ENCODE peak calls at places on chromosomes 12 and 14, in seven cellular contexts. M, B, S, Y, U, A and Q are unnamed samples.
A peak's percentile ranks its signal among the peaks of the same experiment; 100 is the strongest.

GRCh38 chr14:68633131-68633991 is 159.5 kb downstream of the ZFP36L1 start:
- DNase-seq in M (peak; percentile 38), B (no peak), S (no peak), Y (no peak), U (no peak), A (no peak), Q (no peak)

GRCh38 chr12:104615048-104615561 is 158.4 kb downstream of the CHST11 start:
- DNase-seq in M (no peak), B (no peak), S (no peak), Y (no peak), U (no peak), A (no peak), Q (no peak)

GRCh38 chr12:31220633-31221565 is 105.1 kb downstream of the SINHCAF start:
- DNase-seq in M (no peak), B (peak; percentile 17), S (no peak), Y (no peak), U (no peak), A (no peak), Q (peak; percentile 25)

GRCh38 chr14:26765768-26766550 is 168.1 kb upstream of the NOVA1 start:
- DNase-seq in M (no peak), B (peak; percentile 69), S (no peak), Y (no peak), U (no peak), A (no peak), Q (peak; percentile 81)

GRCh38 chr14:46988312-46988711 is 336.7 kb upstream of the RPL10L start:
- DNase-seq in M (no peak), B (no peak), S (no peak), Y (no peak), U (no peak), A (no peak), Q (no peak)

GRCh38 chr14:94383777-94384176 is 4.6 kb downstream of the SERPINA1 start:
- DNase-seq in M (peak; percentile 32), B (no peak), S (no peak), Y (no peak), U (no peak), A (no peak), Q (no peak)

GRCh38 chr12:55996201-55996714 is 818 bp upstream of the SUOX start:
- DNase-seq in M (peak; percentile 57), B (peak; percentile 62), S (no peak), Y (peak; percentile 84), U (no peak), A (peak; percentile 67), Q (peak; percentile 77)

GRCh38 chr12:131628766-131629448 is 82.0 kb upstream of the SFSWAP start:
- DNase-seq in M (no peak), B (no peak), S (no peak), Y (no peak), U (no peak), A (no peak), Q (no peak)

GRCh38 chr12:15050664-15051063 is 77.8 kb downstream of the PDE6H start:
- DNase-seq in M (no peak), B (no peak), S (no peak), Y (no peak), U (no peak), A (no peak), Q (no peak)

GRCh38 chr14:98466807-98467206 is 805.2 kb downstream of the BCL11B start:
- DNase-seq in M (no peak), B (no peak), S (no peak), Y (no peak), U (no peak), A (no peak), Q (no peak)

GRCh38 chr14:22520235-22520634 is 68.8 kb downstream of the DAD1 start:
- DNase-seq in M (no peak), B (peak; percentile 83), S (no peak), Y (peak; percentile 61), U (no peak), A (no peak), Q (no peak)

GRCh38 chr12:93351726-93352125 is 26.0 kb upstream of the NUDT4 start:
- DNase-seq in M (no peak), B (no peak), S (no peak), Y (no peak), U (no peak), A (no peak), Q (no peak)

GRCh38 chr12:54053625-54054441 is at the start of gene HOXC4:
- DNase-seq in M (no peak), B (peak; percentile 1), S (no peak), Y (no peak), U (no peak), A (no peak), Q (peak; percentile 63)

GRCh38 chr12:3122841-3123678 is 45.9 kb downstream of the TSPAN9 start:
- DNase-seq in M (no peak), B (peak; percentile 75), S (no peak), Y (no peak), U (no peak), A (no peak), Q (no peak)

GRCh38 chr14:87430810-87431209 is 562.2 kb downstream of the GALC start:
- DNase-seq in M (no peak), B (peak; percentile 75), S (no peak), Y (no peak), U (no peak), A (peak; percentile 21), Q (peak; percentile 1)

GRCh38 chr14:91005716-91006115 is 54.7 kb downstream of the RPS6KA5 start:
- DNase-seq in M (no peak), B (no peak), S (peak; percentile 15), Y (no peak), U (no peak), A (no peak), Q (no peak)

GRCh38 chr12:82593143-82593542 is 93.6 kb upstream of the TMTC2 start:
- DNase-seq in M (no peak), B (no peak), S (no peak), Y (no peak), U (peak; percentile 36), A (no peak), Q (no peak)

GRCh38 chr12:6928703-6929407 is 1.1 kb downstream of the ATN1 start:
- DNase-seq in M (no peak), B (no peak), S (no peak), Y (no peak), U (no peak), A (no peak), Q (no peak)

GRCh38 chr12:43648636-43649035 is 96.6 kb upstream of the ADAMTS20 start:
- DNase-seq in M (no peak), B (no peak), S (no peak), Y (no peak), U (no peak), A (no peak), Q (no peak)
- TF ChIP-seq CEBPB in M (no peak), B (no peak), S (no peak), Y (no peak), U (no peak), A (no peak), Q (no peak)

DNA sequence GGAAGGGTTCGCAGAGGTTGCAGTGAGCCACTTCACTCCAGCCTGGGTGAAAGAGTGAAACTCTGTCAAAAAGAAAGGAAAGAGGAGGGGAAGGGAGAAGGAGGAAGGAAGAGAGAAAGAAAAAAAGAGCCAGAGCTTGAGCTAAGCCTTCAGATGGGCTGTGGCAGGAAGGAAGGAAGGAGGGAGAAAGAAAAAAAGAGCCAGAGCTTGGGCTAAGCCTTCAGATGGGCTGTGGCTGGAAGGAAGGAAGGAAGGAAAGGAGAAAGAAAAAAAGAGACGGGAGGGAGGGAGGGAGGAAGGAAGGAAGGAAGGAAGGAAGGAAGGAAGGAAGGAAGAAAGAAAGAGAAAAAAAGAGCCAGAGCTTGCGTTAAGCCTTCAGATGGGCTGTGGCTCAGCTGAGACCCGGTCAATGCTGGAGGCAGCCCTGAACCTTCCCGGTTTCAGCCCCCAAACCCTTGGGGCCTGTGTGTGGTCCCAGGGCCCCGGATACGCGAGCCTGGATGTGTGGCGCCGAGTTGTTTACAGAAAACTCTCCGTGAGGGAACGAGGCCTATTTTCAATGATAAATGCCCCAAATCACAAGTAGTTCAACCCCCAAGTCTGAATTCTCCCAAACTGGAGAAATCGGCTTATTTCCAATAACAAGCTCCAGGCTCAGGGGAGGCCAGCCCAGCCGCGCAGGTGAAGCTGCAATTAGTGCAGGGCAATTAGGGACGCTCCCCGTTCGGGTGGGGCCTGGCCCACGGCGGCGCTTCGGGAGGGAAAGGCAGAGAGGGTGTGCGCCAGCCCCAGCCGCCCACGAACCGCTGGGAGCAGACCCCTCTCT is 13.8 kb upstream of the ANKRD9 start:
- DNase-seq in M (no peak), B (no peak), S (no peak), Y (no peak), U (no peak), A (no peak), Q (no peak)
- TF ChIP-seq CEBPB in M (no peak), B (no peak), S (no peak), Y (no peak), U (no peak), A (no peak), Q (no peak)

DNA sequence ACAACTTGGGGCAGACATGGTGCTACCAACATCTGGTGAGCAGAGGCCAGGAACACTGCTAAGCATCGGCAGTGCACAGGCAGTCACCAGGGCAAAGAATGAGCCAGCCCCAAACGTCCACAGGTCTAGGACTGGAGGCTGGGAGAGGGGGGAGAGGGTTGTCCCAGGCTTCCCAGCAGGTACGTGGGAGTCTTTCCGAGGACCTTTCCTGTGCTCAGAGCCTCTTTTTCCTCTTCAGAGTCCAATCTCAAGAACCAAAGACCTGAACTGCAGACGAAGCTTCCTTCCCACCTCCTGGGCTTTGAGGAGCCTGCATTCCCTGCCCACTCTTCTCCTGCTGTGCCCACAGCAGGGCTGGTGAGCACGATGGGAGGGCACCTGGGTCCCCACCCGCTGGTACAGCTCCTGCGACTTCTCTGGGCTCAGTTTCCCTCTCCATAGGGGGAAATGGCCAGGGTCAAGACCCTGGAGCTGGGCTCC is 48.7 kb downstream of the DLK1 start:
- DNase-seq in M (no peak), B (no peak), S (no peak), Y (no peak), U (no peak), A (no peak), Q (no peak)
- TF ChIP-seq CEBPB in M (no peak), B (no peak), S (no peak), Y (no peak), U (no peak), A (no peak), Q (no peak)

GRCh38 chr12:19896534-19896933 is 457.2 kb downstream of the AEBP2 start:
- DNase-seq in M (no peak), B (no peak), S (no peak), Y (no peak), U (no peak), A (no peak), Q (no peak)
- TF ChIP-seq CEBPB in M (no peak), B (no peak), S (no peak), Y (no peak), U (no peak), A (no peak), Q (no peak)

DNA sequence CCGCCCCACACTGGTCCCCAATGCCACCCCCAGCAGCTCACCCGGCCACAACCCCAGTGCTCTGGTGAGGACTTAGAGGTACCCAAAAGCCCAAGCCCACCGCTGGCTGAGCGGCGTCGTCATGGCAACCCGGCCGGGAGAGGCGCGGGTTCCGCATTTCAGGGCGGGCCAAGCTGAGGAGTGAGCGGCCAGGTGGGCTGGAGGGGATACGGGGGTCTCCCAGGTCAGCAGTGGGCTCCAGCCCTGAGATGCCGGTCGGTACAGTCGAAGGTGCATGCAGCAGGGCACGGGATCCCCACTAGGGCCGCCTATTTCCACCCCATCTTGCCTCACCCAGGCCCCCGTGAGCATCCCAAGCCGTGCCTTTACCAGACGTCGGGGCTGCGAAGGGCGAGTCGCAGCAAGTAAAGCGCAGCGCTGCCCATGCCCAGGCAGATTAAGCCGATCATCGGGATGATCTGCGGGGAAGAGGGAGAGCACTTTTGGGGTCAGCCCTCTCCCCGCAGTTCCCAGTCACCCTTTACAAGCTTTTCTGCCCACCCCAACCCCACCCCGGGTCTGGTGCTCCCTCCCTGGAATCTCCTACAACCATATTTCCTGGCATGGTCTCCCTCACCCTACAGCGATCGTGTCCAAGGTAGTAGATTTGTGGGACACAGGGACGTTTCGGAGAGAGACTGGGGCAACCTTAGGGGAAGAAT is 6.9 kb downstream of the SHMT2 start:
- DNase-seq in M (peak; percentile 86), B (no peak), S (no peak), Y (no peak), U (no peak), A (no peak), Q (no peak)
- TF ChIP-seq CEBPB in M (no peak), B (no peak), S (no peak), Y (no peak), U (no peak), A (no peak), Q (no peak)